ENCODE peak calls at places on chromosomes 3 and 15, in five cellular contexts. P is aorta, A is mesendoderm, H is heart left ventricle, L is BE2C. J is an unnamed sample.

GRCh38 chr3:47612178-47612577 is 33.5 kb upstream of the CSPG5 start:
- DNase-seq in P (no peak), A (peak; percentile 17), H (no peak), L (no peak), J (no peak)

GRCh38 chr3:38205472-38205805 is 40.1 kb downstream of the OXSR1 start:
- DNase-seq in P (no peak), A (no peak), H (no peak), L (no peak), J (no peak)

GRCh38 chr3:107543666-107544065 is 20.9 kb downstream of the BBX start:
- DNase-seq in P (no peak), A (peak; percentile 23), H (no peak), L (no peak), J (no peak)

GRCh38 chr15:90300988-90301715 is 35.7 kb downstream of the NGRN start:
- DNase-seq in P (peak; percentile 91), A (peak; percentile 91), H (peak; percentile 85), L (peak; percentile 94), J (no peak)

GRCh38 chr3:170869240-170869592 is 779 bp downstream of the RPL22L1 start:
- DNase-seq in P (no peak), A (no peak), H (no peak), L (no peak), J (no peak)

GRCh38 chr15:69743091-69743490 is 290.5 kb downstream of the RPLP1 start:
- DNase-seq in P (no peak), A (no peak), H (no peak), L (no peak), J (no peak)

GRCh38 chr3:145070795-145071194 is 1090.2 kb downstream of the PLOD2 start:
- DNase-seq in P (no peak), A (no peak), H (no peak), L (no peak), J (no peak)

GRCh38 chr15:41231536-41231935 is 468 bp downstream of the CHP1 start:
- DNase-seq in P (no peak), A (no peak), H (no peak), L (no peak), J (no peak)

GRCh38 chr3:188061133-188061532 is 92.8 kb upstream of the LPP start:
- DNase-seq in P (no peak), A (peak; percentile 93), H (no peak), L (no peak), J (no peak)

GRCh38 chr3:62653806-62654205 is 221.4 kb downstream of the CADPS start:
- DNase-seq in P (no peak), A (no peak), H (no peak), L (no peak), J (no peak)

GRCh38 chr3:142447308-142447851 is 457 bp downstream of the XRN1 start:
- DNase-seq in P (peak; percentile 82), A (peak; percentile 56), H (peak; percentile 70), L (peak; percentile 36), J (no peak)

GRCh38 chr3:120685411-120685810 is 3.4 kb upstream of the HGD start:
- DNase-seq in P (no peak), A (no peak), H (no peak), L (no peak), J (no peak)

GRCh38 chr15:67786646-67787045 is 38.7 kb upstream of the SKOR1 start:
- DNase-seq in P (no peak), A (no peak), H (no peak), L (no peak), J (no peak)

GRCh38 chr15:49439678-49440375 is 16.8 kb downstream of the FGF7 start:
- DNase-seq in P (no peak), A (no peak), H (no peak), L (no peak), J (no peak)

GRCh38 chr15:64247906-64248541 is 85.2 kb upstream of the PPIB start:
- DNase-seq in P (no peak), A (peak; percentile 95), H (no peak), L (no peak), J (no peak)

GRCh38 chr15:45637552-45638033 is 2.8 kb downstream of the SQOR start:
- DNase-seq in P (peak; percentile 84), A (no peak), H (peak; percentile 69), L (no peak), J (no peak)

GRCh38 chr3:70963412-70963811 is 620.1 kb downstream of the FOXP1 start:
- DNase-seq in P (no peak), A (no peak), H (no peak), L (no peak), J (no peak)

GRCh38 chr3:41575754-41576153 is 376.4 kb downstream of the CTNNB1 start:
- DNase-seq in P (no peak), A (no peak), H (no peak), L (peak; percentile 60), J (no peak)

GRCh38 chr15:69452702-69453513 is at the start of gene RPLP1:
- DNase-seq in P (peak; percentile 99), A (peak; percentile 97), H (peak; percentile 98), L (peak; percentile 96), J (peak; percentile 98)

GRCh38 chr3:177284383-177284881 is 87.2 kb upstream of the TBL1XR1 start:
- DNase-seq in P (no peak), A (peak; percentile 97), H (no peak), L (peak; percentile 25), J (no peak)

DNA sequence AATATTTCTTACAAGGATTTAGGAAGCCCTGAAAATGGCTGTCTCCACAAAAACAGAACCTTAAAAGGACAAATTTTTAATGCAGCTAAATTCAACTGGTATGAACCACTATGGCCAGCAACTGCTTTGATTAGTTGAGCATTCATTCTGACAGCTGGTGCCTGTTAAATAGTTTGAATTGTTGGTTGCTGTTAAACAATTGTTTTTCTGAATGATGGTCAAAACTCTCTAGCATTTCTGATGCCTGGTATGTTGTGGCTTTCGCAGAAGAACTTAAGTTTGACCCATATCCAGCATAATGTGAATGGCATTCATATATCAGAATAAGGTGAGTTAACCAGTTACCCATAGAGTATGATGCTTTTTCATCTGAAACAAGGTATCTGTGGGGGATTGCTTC is 138.4 kb downstream of the MEIS2 start:
- DNase-seq in P (no peak), A (no peak), H (no peak), L (no peak), J (no peak)
- H3K4me1 ChIP-seq in P (no peaks in the 10 kb centered on the region), A (no peaks in the 10 kb centered on the region), H (peaks cover 34% of the 10 kb centered on the region), L (peaks cover 13% of the 10 kb centered on the region), J (no peaks in the 10 kb centered on the region)

DNA sequence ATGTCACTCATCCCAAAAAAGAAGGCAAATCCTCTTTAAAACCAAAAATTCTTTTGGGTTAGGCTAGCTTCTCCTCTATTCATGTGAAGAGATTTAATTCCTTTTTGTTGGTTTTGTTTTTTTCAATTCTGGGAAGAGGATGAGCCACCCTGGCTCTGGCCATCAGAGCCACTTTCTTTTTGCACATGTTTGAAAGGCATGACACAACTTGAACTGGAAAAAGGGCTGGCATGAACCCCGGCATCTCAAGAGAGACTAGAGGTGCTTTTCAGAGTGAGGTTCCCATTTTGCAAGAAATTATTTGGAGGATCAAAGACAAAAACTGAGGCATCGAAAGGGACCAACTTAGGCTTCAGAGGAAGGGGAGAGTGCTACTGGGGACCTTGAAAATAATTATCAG is 73.6 kb downstream of the WWTR1 start:
- DNase-seq in P (no peak), A (no peak), H (no peak), L (no peak), J (no peak)
- H3K4me1 ChIP-seq in P (peaks cover 2% of the 10 kb centered on the region), A (peaks cover 3% of the 10 kb centered on the region), H (peaks cover 75% of the 10 kb centered on the region), L (no peaks in the 10 kb centered on the region), J (peaks cover 80% of the 10 kb centered on the region)

DNA sequence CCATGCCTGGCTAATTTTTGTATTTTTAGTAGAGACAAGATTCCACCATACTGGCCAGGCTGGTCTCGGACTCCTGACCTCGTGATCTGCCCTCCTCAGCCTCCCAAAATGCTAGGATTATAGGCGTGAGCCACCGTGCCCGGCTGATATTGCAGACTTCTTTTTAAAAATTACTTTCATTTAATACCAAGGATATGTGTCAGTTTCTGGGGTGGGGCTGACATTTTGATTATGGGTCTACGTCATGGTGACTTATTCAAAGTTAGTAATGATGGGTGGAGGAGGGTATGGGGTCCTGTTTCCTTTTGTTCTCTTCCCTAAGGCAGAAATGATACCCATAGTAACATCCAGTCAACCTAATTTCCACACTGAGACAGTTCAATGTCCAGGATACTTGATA is 34.7 kb downstream of the GBE1 start:
- DNase-seq in P (no peak), A (no peak), H (no peak), L (no peak), J (no peak)
- H3K4me1 ChIP-seq in P (peaks cover 3% of the 10 kb centered on the region), A (no peaks in the 10 kb centered on the region), H (peaks cover 29% of the 10 kb centered on the region), L (peaks cover 4% of the 10 kb centered on the region), J (peaks cover 40% of the 10 kb centered on the region)

GRCh38 chr3:124298951-124299350 is 307.0 kb upstream of the ROPN1 start:
- DNase-seq in P (no peak), A (peak; percentile 32), H (no peak), L (peak; percentile 72), J (no peak)

GRCh38 chr3:124292329-124292728 is 300.4 kb upstream of the ROPN1 start:
- DNase-seq in P (no peak), A (no peak), H (no peak), L (peak; percentile 53), J (no peak)

GRCh38 chr3:124296416-124296815 is 304.5 kb upstream of the ROPN1 start:
- DNase-seq in P (no peak), A (no peak), H (no peak), L (no peak), J (no peak)

GRCh38 chr3:124297062-124297980 is 305.4 kb upstream of the ROPN1 start:
- DNase-seq in P (no peak), A (no peak), H (no peak), L (peak; percentile 82), J (no peak)

GRCh38 chr3:124295358-124295757 is 303.4 kb upstream of the ROPN1 start:
- DNase-seq in P (no peak), A (no peak), H (no peak), L (no peak), J (no peak)
- H3K4me1 ChIP-seq in P (peaks cover 15% of the 10 kb centered on the region), A (no peaks in the 10 kb centered on the region), H (peaks cover 37% of the 10 kb centered on the region), L (peaks cover 69% of the 10 kb centered on the region), J (no peaks in the 10 kb centered on the region)

J was measured in vagina.